ENCODE peak calls at places on chromosome 17, in ten cellular contexts. One of them, this sample, is unnamed. For H3K36me3 and H3K27me3, the result is how much of the 10 kb centered on the place peaks cover.

GRCh38 chr17:57724038-57724728 is 20.9 kb downstream of the CCDC182 start:
- DNase-seq in spleen: no peak
- DNase-seq in H7: peak
- DNase-seq in HCT116: no peak
- DNase-seq in body of pancreas: no peak
- DNase-seq in left ventricle myocardium inferior: no peak
- DNase-seq in tibial artery: no peak
- DNase-seq in transverse colon: no peak
- DNase-seq in uterus: no peak
- DNase-seq in aorta: no peak
- DNase-seq in this sample: no peak

GRCh38 chr17:82782657-82783207 is 30.9 kb downstream of the TBCD start:
- DNase-seq in spleen: peak
- DNase-seq in H7: peak
- DNase-seq in HCT116: no peak
- DNase-seq in body of pancreas: no peak
- DNase-seq in left ventricle myocardium inferior: peak
- DNase-seq in tibial artery: no peak
- DNase-seq in transverse colon: no peak
- DNase-seq in uterus: no peak
- DNase-seq in aorta: no peak
- DNase-seq in this sample: no peak

GRCh38 chr17:65559802-65560627 is 1.4 kb downstream of the AXIN2 start:
- DNase-seq in spleen: peak
- DNase-seq in H7: peak
- DNase-seq in HCT116: no peak
- DNase-seq in body of pancreas: peak
- DNase-seq in left ventricle myocardium inferior: peak
- DNase-seq in tibial artery: peak
- DNase-seq in transverse colon: peak
- DNase-seq in uterus: peak
- DNase-seq in aorta: peak
- DNase-seq in this sample: peak

GRCh38 chr17:3546997-3547396 is 10.6 kb downstream of the TRPV3 start:
- DNase-seq in spleen: no peak
- DNase-seq in H7: peak
- DNase-seq in HCT116: no peak
- DNase-seq in body of pancreas: no peak
- DNase-seq in left ventricle myocardium inferior: no peak
- DNase-seq in tibial artery: no peak
- DNase-seq in transverse colon: no peak
- DNase-seq in uterus: no peak
- DNase-seq in aorta: no peak
- DNase-seq in this sample: no peak

GRCh38 chr17:62179525-62180161 is 114.6 kb upstream of the MED13 start:
- DNase-seq in spleen: no peak
- DNase-seq in H7: no peak
- DNase-seq in HCT116: peak
- DNase-seq in body of pancreas: no peak
- DNase-seq in left ventricle myocardium inferior: no peak
- DNase-seq in tibial artery: no peak
- DNase-seq in transverse colon: peak
- DNase-seq in uterus: no peak
- DNase-seq in aorta: no peak
- DNase-seq in this sample: no peak

GRCh38 chr17:45339646-45340605 is 23.1 kb upstream of the MAP3K14 start:
- DNase-seq in spleen: peak
- DNase-seq in H7: no peak
- DNase-seq in HCT116: no peak
- DNase-seq in body of pancreas: no peak
- DNase-seq in left ventricle myocardium inferior: no peak
- DNase-seq in tibial artery: no peak
- DNase-seq in transverse colon: no peak
- DNase-seq in uterus: peak
- DNase-seq in aorta: no peak
- DNase-seq in this sample: no peak

GRCh38 chr17:57975044-57975443 is 13.0 kb downstream of the VEZF1 start:
- DNase-seq in spleen: no peak
- DNase-seq in H7: no peak
- DNase-seq in HCT116: no peak
- DNase-seq in body of pancreas: no peak
- DNase-seq in left ventricle myocardium inferior: no peak
- DNase-seq in tibial artery: no peak
- DNase-seq in transverse colon: no peak
- DNase-seq in uterus: no peak
- DNase-seq in aorta: no peak
- DNase-seq in this sample: no peak

GRCh38 chr17:68302066-68302564 is 10.8 kb downstream of the ARSG start:
- DNase-seq in spleen: no peak
- DNase-seq in H7: no peak
- DNase-seq in HCT116: no peak
- DNase-seq in body of pancreas: no peak
- DNase-seq in left ventricle myocardium inferior: no peak
- DNase-seq in tibial artery: no peak
- DNase-seq in transverse colon: no peak
- DNase-seq in uterus: no peak
- DNase-seq in aorta: no peak
- DNase-seq in this sample: peak

GRCh38 chr17:67620088-67620487 is 97.6 kb upstream of the NOL11 start:
- DNase-seq in spleen: peak
- DNase-seq in H7: no peak
- DNase-seq in HCT116: no peak
- DNase-seq in body of pancreas: no peak
- DNase-seq in left ventricle myocardium inferior: no peak
- DNase-seq in tibial artery: no peak
- DNase-seq in transverse colon: no peak
- DNase-seq in uterus: no peak
- DNase-seq in aorta: no peak
- DNase-seq in this sample: no peak

GRCh38 chr17:48644159-48644558 is 18.0 kb upstream of the HOXB9 start:
- DNase-seq in spleen: no peak
- DNase-seq in H7: peak
- DNase-seq in HCT116: no peak
- DNase-seq in body of pancreas: no peak
- DNase-seq in left ventricle myocardium inferior: no peak
- DNase-seq in tibial artery: no peak
- DNase-seq in transverse colon: no peak
- DNase-seq in uterus: no peak
- DNase-seq in aorta: no peak
- DNase-seq in this sample: no peak

GRCh38 chr17:80267391-80267790 is 6.7 kb downstream of the RNF213 start:
- DNase-seq in spleen: no peak
- DNase-seq in H7: no peak
- DNase-seq in HCT116: no peak
- DNase-seq in body of pancreas: no peak
- DNase-seq in left ventricle myocardium inferior: no peak
- DNase-seq in tibial artery: no peak
- DNase-seq in transverse colon: no peak
- DNase-seq in uterus: no peak
- DNase-seq in aorta: no peak
- DNase-seq in this sample: no peak

GRCh38 chr17:80269405-80269807 is 8.8 kb downstream of the RNF213 start:
- DNase-seq in spleen: no peak
- DNase-seq in H7: no peak
- DNase-seq in HCT116: no peak
- DNase-seq in body of pancreas: no peak
- DNase-seq in left ventricle myocardium inferior: no peak
- DNase-seq in tibial artery: no peak
- DNase-seq in transverse colon: no peak
- DNase-seq in uterus: no peak
- DNase-seq in aorta: no peak
- DNase-seq in this sample: no peak

GRCh38 chr17:80270104-80270503 is 9.5 kb downstream of the RNF213 start:
- DNase-seq in spleen: no peak
- DNase-seq in H7: peak
- DNase-seq in HCT116: no peak
- DNase-seq in body of pancreas: no peak
- DNase-seq in left ventricle myocardium inferior: no peak
- DNase-seq in tibial artery: no peak
- DNase-seq in transverse colon: no peak
- DNase-seq in uterus: no peak
- DNase-seq in aorta: no peak
- DNase-seq in this sample: no peak

GRCh38 chr17:80270836-80271235 is 10.2 kb downstream of the RNF213 start:
- DNase-seq in spleen: no peak
- DNase-seq in H7: peak
- DNase-seq in HCT116: no peak
- DNase-seq in body of pancreas: no peak
- DNase-seq in left ventricle myocardium inferior: no peak
- DNase-seq in tibial artery: no peak
- DNase-seq in transverse colon: no peak
- DNase-seq in uterus: no peak
- DNase-seq in aorta: no peak
- DNase-seq in this sample: no peak

GRCh38 chr17:80268427-80268826 is 7.8 kb downstream of the RNF213 start:
- DNase-seq in spleen: no peak
- DNase-seq in H7: no peak
- DNase-seq in HCT116: no peak
- DNase-seq in body of pancreas: no peak
- DNase-seq in left ventricle myocardium inferior: no peak
- DNase-seq in tibial artery: no peak
- DNase-seq in transverse colon: no peak
- DNase-seq in uterus: no peak
- DNase-seq in aorta: no peak
- DNase-seq in this sample: no peak
- H3K36me3 ChIP-seq in spleen: under half
- H3K36me3 ChIP-seq in H7: under half
- H3K36me3 ChIP-seq in HCT116: under half
- H3K36me3 ChIP-seq in body of pancreas: under half
- H3K36me3 ChIP-seq in left ventricle myocardium inferior: under half
- H3K36me3 ChIP-seq in tibial artery: half or more
- H3K36me3 ChIP-seq in transverse colon: under half
- H3K36me3 ChIP-seq in uterus: under half
- H3K36me3 ChIP-seq in aorta: under half
- H3K36me3 ChIP-seq in this sample: under half

DNA sequence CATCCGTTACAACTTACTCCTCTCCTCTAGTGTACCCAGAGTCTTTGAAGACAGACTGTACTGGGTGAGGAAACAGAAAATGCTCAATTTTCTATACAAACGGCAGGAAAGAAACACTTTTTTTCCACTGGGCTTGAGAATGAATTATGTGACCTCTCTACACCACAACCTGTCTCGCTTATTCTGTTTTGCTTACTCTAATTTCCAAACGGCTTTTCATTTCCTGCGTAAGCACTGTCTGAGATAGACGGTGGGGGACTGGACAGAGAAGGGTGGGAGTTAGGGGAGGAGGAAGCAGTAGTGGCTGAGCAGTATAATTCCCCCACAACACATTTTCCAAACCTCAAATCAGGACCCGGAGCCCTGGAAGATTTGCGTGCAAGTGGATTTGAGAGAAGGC is 191.4 kb upstream of the SDK2 start:
- DNase-seq in spleen: no peak
- DNase-seq in H7: no peak
- DNase-seq in HCT116: no peak
- DNase-seq in body of pancreas: no peak
- DNase-seq in left ventricle myocardium inferior: no peak
- DNase-seq in tibial artery: no peak
- DNase-seq in transverse colon: no peak
- DNase-seq in uterus: no peak
- DNase-seq in aorta: no peak
- DNase-seq in this sample: no peak
- H3K27me3 ChIP-seq in spleen: under half
- H3K27me3 ChIP-seq in H7: under half
- H3K27me3 ChIP-seq in HCT116: under half
- H3K27me3 ChIP-seq in body of pancreas: under half
- H3K27me3 ChIP-seq in left ventricle myocardium inferior: half or more
- H3K27me3 ChIP-seq in tibial artery: half or more
- H3K27me3 ChIP-seq in transverse colon: under half
- H3K27me3 ChIP-seq in uterus: under half
- H3K27me3 ChIP-seq in aorta: under half
- H3K27me3 ChIP-seq in this sample: under half

GRCh38 chr17:42844761-42845555 is 578 bp downstream of the AOC2 start:
- DNase-seq in spleen: peak
- DNase-seq in H7: peak
- DNase-seq in HCT116: no peak
- DNase-seq in body of pancreas: no peak
- DNase-seq in left ventricle myocardium inferior: no peak
- DNase-seq in tibial artery: no peak
- DNase-seq in transverse colon: no peak
- DNase-seq in uterus: no peak
- DNase-seq in aorta: no peak
- DNase-seq in this sample: no peak
- H3K36me3 ChIP-seq in spleen: half or more
- H3K36me3 ChIP-seq in H7: under half
- H3K36me3 ChIP-seq in HCT116: half or more
- H3K36me3 ChIP-seq in body of pancreas: under half
- H3K36me3 ChIP-seq in left ventricle myocardium inferior: half or more
- H3K36me3 ChIP-seq in tibial artery: half or more
- H3K36me3 ChIP-seq in transverse colon: under half
- H3K36me3 ChIP-seq in uterus: under half
- H3K36me3 ChIP-seq in aorta: under half
- H3K36me3 ChIP-seq in this sample: under half

GRCh38 chr17:80050706-80051105 is 14.3 kb downstream of the CCDC40 start:
- DNase-seq in spleen: no peak
- DNase-seq in H7: no peak
- DNase-seq in HCT116: no peak
- DNase-seq in body of pancreas: no peak
- DNase-seq in left ventricle myocardium inferior: no peak
- DNase-seq in tibial artery: no peak
- DNase-seq in transverse colon: no peak
- DNase-seq in uterus: no peak
- DNase-seq in aorta: no peak
- DNase-seq in this sample: no peak

GRCh38 chr17:80045703-80046102 is 9.3 kb downstream of the CCDC40 start:
- DNase-seq in spleen: no peak
- DNase-seq in H7: no peak
- DNase-seq in HCT116: no peak
- DNase-seq in body of pancreas: peak
- DNase-seq in left ventricle myocardium inferior: no peak
- DNase-seq in tibial artery: no peak
- DNase-seq in transverse colon: no peak
- DNase-seq in uterus: no peak
- DNase-seq in aorta: no peak
- DNase-seq in this sample: no peak

GRCh38 chr17:80043963-80044362 is 7.5 kb downstream of the CCDC40 start:
- DNase-seq in spleen: no peak
- DNase-seq in H7: no peak
- DNase-seq in HCT116: no peak
- DNase-seq in body of pancreas: no peak
- DNase-seq in left ventricle myocardium inferior: no peak
- DNase-seq in tibial artery: no peak
- DNase-seq in transverse colon: no peak
- DNase-seq in uterus: no peak
- DNase-seq in aorta: no peak
- DNase-seq in this sample: no peak

GRCh38 chr17:80049986-80050385 is 13.5 kb downstream of the CCDC40 start:
- DNase-seq in spleen: no peak
- DNase-seq in H7: no peak
- DNase-seq in HCT116: no peak
- DNase-seq in body of pancreas: no peak
- DNase-seq in left ventricle myocardium inferior: no peak
- DNase-seq in tibial artery: no peak
- DNase-seq in transverse colon: no peak
- DNase-seq in uterus: no peak
- DNase-seq in aorta: no peak
- DNase-seq in this sample: no peak

DNA sequence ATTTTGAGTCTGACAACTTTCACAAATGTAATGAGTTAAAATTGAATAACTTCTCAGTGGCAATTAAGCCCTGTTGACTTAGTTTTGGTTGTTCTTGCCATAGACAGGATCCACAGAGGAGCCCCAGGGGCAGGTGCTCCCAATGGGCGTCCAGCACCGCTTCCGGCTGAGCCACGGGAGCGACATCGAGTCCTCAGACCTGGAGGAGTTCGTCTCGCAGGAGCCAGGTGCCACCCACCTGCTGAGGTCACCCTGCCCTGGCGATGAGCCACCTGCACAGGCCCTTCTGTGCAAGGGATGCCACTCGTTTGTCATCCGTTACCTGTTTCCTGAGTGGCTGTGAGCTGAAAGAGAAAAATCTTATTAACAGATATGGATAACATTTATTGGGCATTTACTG is 10.7 kb downstream of the CCDC40 start:
- DNase-seq in spleen: no peak
- DNase-seq in H7: no peak
- DNase-seq in HCT116: no peak
- DNase-seq in body of pancreas: no peak
- DNase-seq in left ventricle myocardium inferior: no peak
- DNase-seq in tibial artery: no peak
- DNase-seq in transverse colon: no peak
- DNase-seq in uterus: no peak
- DNase-seq in aorta: no peak
- DNase-seq in this sample: no peak
- H3K27me3 ChIP-seq in spleen: under half
- H3K27me3 ChIP-seq in H7: under half
- H3K27me3 ChIP-seq in HCT116: under half
- H3K27me3 ChIP-seq in body of pancreas: under half
- H3K27me3 ChIP-seq in left ventricle myocardium inferior: under half
- H3K27me3 ChIP-seq in tibial artery: under half
- H3K27me3 ChIP-seq in transverse colon: under half
- H3K27me3 ChIP-seq in uterus: under half
- H3K27me3 ChIP-seq in aorta: under half
- H3K27me3 ChIP-seq in this sample: under half

This sample was measured in thyroid gland.